ENCODE peak calls at places on chromosomes 5 and 9, in ten cellular contexts. M is nucleus accumbens; A is HT1080; P is stimulated activated CD8-positive, alpha-beta memory T cell treated with anti-CD3 and anti-CD28 coated beads, Interleukin-15, amount 100 ng/mL, for 24 hours; K is NCI-H524 treated with DMSO at 0.1 percent for 48 hours; Q is frontal cortex; Y is activated naive CD4-positive, alpha-beta T cell treated with anti-CD3 and anti-CD28 coated beads for 36 hours; T is GM12891; Z is HT-29; V is EL. R is an unnamed sample.

GRCh38 chr9:134253596-134254205 is 72.6 kb upstream of the RXRA start:
- DNase-seq in M (no peak), A (no peak), P (no peak), K (no peak), Q (no peak), Y (no peak), T (no peak), Z (no peak), V (no peak), R (no peak)

GRCh38 chr5:147902606-147903115 is 3.7 kb downstream of the C5orf46 start:
- DNase-seq in M (no peak), A (no peak), P (no peak), K (no peak), Q (no peak), Y (no peak), T (no peak), Z (no peak), V (no peak), R (no peak)

GRCh38 chr9:7320139-7320538 is 479.4 kb downstream of the DMAC1 start:
- DNase-seq in M (no peak), A (peak; percentile 95), P (no peak), K (peak; percentile 37), Q (no peak), Y (no peak), T (no peak), Z (no peak), V (peak; percentile 95), R (no peak)

GRCh38 chr5:177356756-177357458 is 817 bp upstream of the RGS14 start:
- DNase-seq in M (no peak), A (no peak), P (no peak), K (no peak), Q (no peak), Y (no peak), T (no peak), Z (no peak), V (no peak), R (no peak)

GRCh38 chr5:168342151-168342825 is 50.8 kb downstream of the WWC1 start:
- DNase-seq in M (no peak), A (peak; percentile 72), P (no peak), K (no peak), Q (no peak), Y (no peak), T (no peak), Z (no peak), V (peak; percentile 44), R (no peak)

GRCh38 chr5:139415221-139415861 is 11.5 kb upstream of the SPATA24 start:
- DNase-seq in M (peak; percentile 79), A (no peak), P (no peak), K (no peak), Q (no peak), Y (peak; percentile 66), T (no peak), Z (no peak), V (no peak), R (no peak)

GRCh38 chr5:173315495-173316352 is 12.5 kb downstream of the STC2 start:
- DNase-seq in M (peak; percentile 6), A (no peak), P (no peak), K (no peak), Q (no peak), Y (no peak), T (no peak), Z (peak; percentile 12), V (peak; percentile 67), R (no peak)

GRCh38 chr5:160451281-160451680 is 29.6 kb downstream of the PTTG1 start:
- DNase-seq in M (no peak), A (no peak), P (no peak), K (no peak), Q (no peak), Y (no peak), T (no peak), Z (no peak), V (no peak), R (no peak)

GRCh38 chr9:121862973-121863372 is 211.5 kb downstream of the DAB2IP start:
- DNase-seq in M (no peak), A (no peak), P (no peak), K (no peak), Q (no peak), Y (no peak), T (no peak), Z (no peak), V (no peak), R (no peak)

GRCh38 chr5:177194278-177194677 is 60.7 kb downstream of the NSD1 start:
- DNase-seq in M (no peak), A (peak; percentile 100), P (no peak), K (no peak), Q (no peak), Y (no peak), T (no peak), Z (peak; percentile 48), V (peak; percentile 99), R (peak; percentile 60)

GRCh38 chr5:65209341-65209740 is 272.4 kb downstream of the ADAMTS6 start:
- DNase-seq in M (no peak), A (peak; percentile 95), P (no peak), K (no peak), Q (no peak), Y (no peak), T (no peak), Z (no peak), V (peak; percentile 90), R (no peak)

GRCh38 chr5:156431956-156432829 is 105.2 kb downstream of the SGCD start:
- DNase-seq in M (no peak), A (no peak), P (no peak), K (no peak), Q (no peak), Y (no peak), T (no peak), Z (peak; percentile 3), V (no peak), R (no peak)

GRCh38 chr9:96256800-96257199 is 45.2 kb downstream of the HSD17B3 start:
- DNase-seq in M (no peak), A (peak; percentile 91), P (no peak), K (no peak), Q (no peak), Y (peak; percentile 8), T (no peak), Z (peak; percentile 35), V (peak; percentile 13), R (no peak)

GRCh38 chr5:119501671-119502179 is 49.4 kb downstream of the HSD17B4 start:
- DNase-seq in M (no peak), A (no peak), P (no peak), K (no peak), Q (no peak), Y (no peak), T (no peak), Z (no peak), V (no peak), R (no peak)